ENCODE peak calls at places on chromosomes 13 and 19, in five cellular contexts. One of them, this sample, is unnamed.

GRCh38 chr13:108176685-108177274 is 38.6 kb downstream of the LIG4 start:
- DNase-seq in IMR-90: peak; percentile 22
- DNase-seq in cardiac muscle cell: peak; percentile 42
- DNase-seq in right atrium auricular region: no peak
- DNase-seq in ascending aorta: no peak
- DNase-seq in this sample: no peak

GRCh38 chr19:46076031-46076880 is 35.5 kb upstream of the IGFL4 start:
- DNase-seq in right atrium auricular region: no peak
- DNase-seq in ascending aorta: no peak
- DNase-seq in IMR-90: no peak
- DNase-seq in cardiac muscle cell: no peak
- DNase-seq in this sample: no peak

GRCh38 chr13:70107498-70108271 is at the start of gene ATXN8OS:
- DNase-seq in right atrium auricular region: no peak
- DNase-seq in cardiac muscle cell: peak; percentile 19
- DNase-seq in IMR-90: no peak
- DNase-seq in ascending aorta: no peak
- DNase-seq in this sample: no peak

GRCh38 chr19:48303367-48303766 is 22.0 kb upstream of the EMP3 start:
- DNase-seq in cardiac muscle cell: no peak
- DNase-seq in IMR-90: no peak
- DNase-seq in right atrium auricular region: no peak
- DNase-seq in ascending aorta: no peak
- DNase-seq in this sample: no peak

GRCh38 chr13:79796116-79796515 is 315.2 kb downstream of the NDFIP2 start:
- DNase-seq in cardiac muscle cell: no peak
- DNase-seq in ascending aorta: no peak
- DNase-seq in IMR-90: no peak
- DNase-seq in right atrium auricular region: no peak
- DNase-seq in this sample: no peak

GRCh38 chr19:17775245-17775927 is 19.6 kb upstream of the B3GNT3 start:
- DNase-seq in right atrium auricular region: no peak
- DNase-seq in ascending aorta: no peak
- DNase-seq in IMR-90: peak; percentile 19
- DNase-seq in cardiac muscle cell: peak; percentile 56
- DNase-seq in this sample: no peak

GRCh38 chr13:26971990-26972888 is 199.4 kb downstream of the USP12 start:
- DNase-seq in right atrium auricular region: no peak
- DNase-seq in IMR-90: peak; percentile 20
- DNase-seq in cardiac muscle cell: peak; percentile 51
- DNase-seq in ascending aorta: no peak
- DNase-seq in this sample: no peak

GRCh38 chr19:51272183-51272817 is 21.4 kb downstream of the SIGLECL1 start:
- DNase-seq in right atrium auricular region: peak; percentile 21
- DNase-seq in IMR-90: no peak
- DNase-seq in cardiac muscle cell: no peak
- DNase-seq in ascending aorta: no peak
- DNase-seq in this sample: no peak

GRCh38 chr13:57629821-57630235 is 1.7 kb upstream of the PCDH17 start:
- DNase-seq in IMR-90: peak; percentile 42
- DNase-seq in right atrium auricular region: peak; percentile 93
- DNase-seq in ascending aorta: peak; percentile 87
- DNase-seq in cardiac muscle cell: peak; percentile 97
- DNase-seq in this sample: no peak

GRCh38 chr19:15330801-15331418 is 1.4 kb downstream of the BRD4 start:
- DNase-seq in IMR-90: peak; percentile 89
- DNase-seq in cardiac muscle cell: peak; percentile 19
- DNase-seq in right atrium auricular region: no peak
- DNase-seq in ascending aorta: peak; percentile 76
- DNase-seq in this sample: no peak

GRCh38 chr13:114101831-114102520 is 30.4 kb downstream of the RASA3 start:
- DNase-seq in IMR-90: no peak
- DNase-seq in right atrium auricular region: no peak
- DNase-seq in ascending aorta: peak; percentile 53
- DNase-seq in cardiac muscle cell: no peak
- DNase-seq in this sample: no peak

GRCh38 chr19:50728084-50728737 is 5.0 kb downstream of the CLEC11A start:
- DNase-seq in cardiac muscle cell: peak; percentile 98
- DNase-seq in ascending aorta: peak; percentile 76
- DNase-seq in right atrium auricular region: peak; percentile 71
- DNase-seq in IMR-90: peak; percentile 75
- DNase-seq in this sample: no peak

GRCh38 chr13:71067164-71067815 is 799.7 kb downstream of the DACH1 start:
- DNase-seq in IMR-90: no peak
- DNase-seq in cardiac muscle cell: peak; percentile 2
- DNase-seq in right atrium auricular region: no peak
- DNase-seq in ascending aorta: no peak
- DNase-seq in this sample: no peak

GRCh38 chr19:19145281-19145999 is 7.2 kb upstream of the TMEM161A start:
- DNase-seq in IMR-90: no peak
- DNase-seq in cardiac muscle cell: no peak
- DNase-seq in right atrium auricular region: no peak
- DNase-seq in ascending aorta: no peak
- DNase-seq in this sample: no peak

GRCh38 chr13:62278271-62278670 is 862.6 kb upstream of the PCDH20 start:
- DNase-seq in cardiac muscle cell: no peak
- DNase-seq in ascending aorta: no peak
- DNase-seq in IMR-90: no peak
- DNase-seq in right atrium auricular region: no peak
- DNase-seq in this sample: no peak

GRCh38 chr13:35566340-35566739 is 89.9 kb upstream of the MAB21L1 start:
- DNase-seq in cardiac muscle cell: no peak
- DNase-seq in ascending aorta: no peak
- DNase-seq in IMR-90: no peak
- DNase-seq in right atrium auricular region: no peak
- DNase-seq in this sample: no peak

GRCh38 chr19:23718802-23719201 is 31.8 kb upstream of the ZNF675 start:
- DNase-seq in ascending aorta: no peak
- DNase-seq in right atrium auricular region: no peak
- DNase-seq in IMR-90: no peak
- DNase-seq in cardiac muscle cell: no peak
- DNase-seq in this sample: no peak

GRCh38 chr13:91620670-91621141 is 222.3 kb downstream of the GPC5 start:
- DNase-seq in ascending aorta: no peak
- DNase-seq in cardiac muscle cell: no peak
- DNase-seq in right atrium auricular region: no peak
- DNase-seq in IMR-90: no peak
- DNase-seq in this sample: no peak

GRCh38 chr13:61685683-61686013 is 270.0 kb upstream of the PCDH20 start:
- DNase-seq in IMR-90: no peak
- DNase-seq in ascending aorta: no peak
- DNase-seq in right atrium auricular region: no peak
- DNase-seq in cardiac muscle cell: peak; percentile 61
- DNase-seq in this sample: no peak

GRCh38 chr13:95298971-95299627 is 2.2 kb downstream of the ABCC4 start:
- DNase-seq in right atrium auricular region: no peak
- DNase-seq in ascending aorta: no peak
- DNase-seq in cardiac muscle cell: no peak
- DNase-seq in IMR-90: peak; percentile 94
- DNase-seq in this sample: no peak

GRCh38 chr19:17610384-17610783 is 54.9 kb downstream of the COLGALT1 start:
- DNase-seq in right atrium auricular region: no peak
- DNase-seq in ascending aorta: no peak
- DNase-seq in cardiac muscle cell: no peak
- DNase-seq in IMR-90: peak; percentile 14
- DNase-seq in this sample: no peak

GRCh38 chr19:2695288-2695866 is 7.1 kb downstream of the GNG7 start:
- DNase-seq in cardiac muscle cell: peak; percentile 26
- DNase-seq in ascending aorta: no peak
- DNase-seq in right atrium auricular region: no peak
- DNase-seq in IMR-90: no peak
- DNase-seq in this sample: no peak

GRCh38 chr13:30255696-30256095 is 51.7 kb downstream of the KATNAL1 start:
- DNase-seq in right atrium auricular region: no peak
- DNase-seq in ascending aorta: no peak
- DNase-seq in IMR-90: no peak
- DNase-seq in cardiac muscle cell: no peak
- DNase-seq in this sample: no peak

GRCh38 chr13:29182216-29182615 is 362.1 kb downstream of the MTUS2 start:
- DNase-seq in ascending aorta: no peak
- DNase-seq in right atrium auricular region: no peak
- DNase-seq in cardiac muscle cell: no peak
- DNase-seq in IMR-90: no peak
- DNase-seq in this sample: no peak

GRCh38 chr13:102250448-102250847 is 151.4 kb downstream of the FGF14 start:
- DNase-seq in ascending aorta: no peak
- DNase-seq in cardiac muscle cell: no peak
- DNase-seq in IMR-90: no peak
- DNase-seq in right atrium auricular region: no peak
- DNase-seq in this sample: no peak

GRCh38 chr13:102260256-102260655 is 141.6 kb downstream of the FGF14 start:
- DNase-seq in IMR-90: no peak
- DNase-seq in ascending aorta: no peak
- DNase-seq in cardiac muscle cell: no peak
- DNase-seq in right atrium auricular region: no peak
- DNase-seq in this sample: no peak

GRCh38 chr13:102251817-102252216 is 150.0 kb downstream of the FGF14 start:
- DNase-seq in ascending aorta: no peak
- DNase-seq in right atrium auricular region: no peak
- DNase-seq in IMR-90: no peak
- DNase-seq in cardiac muscle cell: no peak
- DNase-seq in this sample: no peak

GRCh38 chr13:102255409-102255808 is 146.4 kb downstream of the FGF14 start:
- DNase-seq in right atrium auricular region: no peak
- DNase-seq in ascending aorta: no peak
- DNase-seq in cardiac muscle cell: no peak
- DNase-seq in IMR-90: no peak
- DNase-seq in this sample: no peak
- H3K9me3 ChIP-seq in right atrium auricular region: no peaks in the 10 kb centered on the region
- H3K9me3 ChIP-seq in ascending aorta: no peaks in the 10 kb centered on the region
- H3K9me3 ChIP-seq in cardiac muscle cell: no peaks in the 10 kb centered on the region
- H3K9me3 ChIP-seq in IMR-90: no peaks in the 10 kb centered on the region
- H3K9me3 ChIP-seq in this sample: no peaks in the 10 kb centered on the region

GRCh38 chr19:1151037-1151716 is 22.9 kb downstream of the SBNO2 start:
- DNase-seq in ascending aorta: no peak
- DNase-seq in cardiac muscle cell: no peak
- DNase-seq in right atrium auricular region: no peak
- DNase-seq in IMR-90: no peak
- DNase-seq in this sample: no peak
- H3K27ac ChIP-seq in ascending aorta: peak overlapping the region; percentile 81
- H3K27ac ChIP-seq in cardiac muscle cell: no peak overlapping the region
- H3K27ac ChIP-seq in right atrium auricular region: peak overlapping the region; percentile 63
- H3K27ac ChIP-seq in IMR-90: no peak overlapping the region
- H3K27ac ChIP-seq in this sample: peak overlapping the region; percentile 58

DNA sequence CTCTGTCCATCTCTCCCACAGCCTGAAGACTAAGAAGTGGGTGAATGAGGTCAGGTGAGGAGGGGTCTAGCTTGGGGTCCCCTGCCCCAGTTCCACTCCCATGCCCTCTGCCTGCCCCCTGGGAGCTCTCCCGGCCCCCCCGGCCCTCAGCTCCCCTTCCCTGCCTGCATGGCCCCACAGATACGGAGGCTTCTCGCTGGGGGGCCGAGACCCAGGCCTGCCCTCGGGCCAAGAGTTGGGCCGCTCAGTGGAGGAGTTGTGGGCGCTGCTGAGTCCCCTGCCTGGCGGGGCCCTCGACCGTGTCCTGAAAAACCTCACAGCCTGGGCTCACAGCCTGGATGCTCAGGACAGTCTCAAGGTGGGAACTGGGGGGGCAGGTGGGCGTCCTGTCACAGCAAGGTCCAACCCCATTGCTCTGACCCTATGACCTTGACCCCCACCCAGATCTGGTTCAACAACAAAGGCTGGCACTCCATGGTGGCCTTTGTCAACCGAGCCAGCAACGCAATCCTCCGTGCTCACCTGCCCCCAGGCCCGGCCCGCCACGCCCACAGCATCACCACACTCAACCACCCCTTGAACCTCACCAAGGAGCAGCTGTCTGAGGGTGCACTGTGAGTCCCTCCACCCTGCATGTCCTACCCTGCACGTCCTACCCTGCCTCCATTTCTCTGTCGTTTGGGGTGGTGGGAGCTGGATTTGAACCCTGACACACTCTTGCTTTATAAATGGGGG is 10.9 kb upstream of the ARHGAP45 start:
- DNase-seq in right atrium auricular region: no peak
- DNase-seq in cardiac muscle cell: no peak
- DNase-seq in ascending aorta: no peak
- DNase-seq in IMR-90: no peak
- DNase-seq in this sample: no peak
- H3K9me3 ChIP-seq in right atrium auricular region: peaks cover 20% of the 10 kb centered on the region
- H3K9me3 ChIP-seq in cardiac muscle cell: peaks cover 3% of the 10 kb centered on the region
- H3K9me3 ChIP-seq in ascending aorta: peaks cover 33% of the 10 kb centered on the region
- H3K9me3 ChIP-seq in IMR-90: peaks cover 41% of the 10 kb centered on the region
- H3K9me3 ChIP-seq in this sample: peaks cover 30% of the 10 kb centered on the region

GRCh38 chr13:33728271-33729037 is 89.5 kb upstream of the RFC3 start:
- DNase-seq in cardiac muscle cell: no peak
- DNase-seq in right atrium auricular region: peak; percentile 81
- DNase-seq in IMR-90: no peak
- DNase-seq in ascending aorta: peak; percentile 63
- DNase-seq in this sample: no peak
- H3K27ac ChIP-seq in cardiac muscle cell: no peak overlapping the region
- H3K27ac ChIP-seq in right atrium auricular region: peak overlapping the region; percentile 40
- H3K27ac ChIP-seq in IMR-90: no peak overlapping the region
- H3K27ac ChIP-seq in ascending aorta: no peak overlapping the region
- H3K27ac ChIP-seq in this sample: no peak overlapping the region

GRCh38 chr13:106630162-106630561 is 62.2 kb upstream of the ARGLU1 start:
- DNase-seq in right atrium auricular region: no peak
- DNase-seq in ascending aorta: no peak
- DNase-seq in cardiac muscle cell: no peak
- DNase-seq in IMR-90: no peak
- DNase-seq in this sample: no peak

GRCh38 chr13:106630650-106631049 is 62.7 kb upstream of the ARGLU1 start:
- DNase-seq in right atrium auricular region: no peak
- DNase-seq in ascending aorta: no peak
- DNase-seq in IMR-90: no peak
- DNase-seq in cardiac muscle cell: no peak
- DNase-seq in this sample: no peak

GRCh38 chr13:106635616-106636015 is 67.7 kb upstream of the ARGLU1 start:
- DNase-seq in IMR-90: no peak
- DNase-seq in ascending aorta: no peak
- DNase-seq in right atrium auricular region: no peak
- DNase-seq in cardiac muscle cell: no peak
- DNase-seq in this sample: no peak

GRCh38 chr13:106636492-106636891 is 68.6 kb upstream of the ARGLU1 start:
- DNase-seq in ascending aorta: no peak
- DNase-seq in IMR-90: no peak
- DNase-seq in cardiac muscle cell: no peak
- DNase-seq in right atrium auricular region: no peak
- DNase-seq in this sample: no peak

GRCh38 chr13:106633321-106633720 is 65.4 kb upstream of the ARGLU1 start:
- DNase-seq in right atrium auricular region: no peak
- DNase-seq in IMR-90: no peak
- DNase-seq in cardiac muscle cell: no peak
- DNase-seq in ascending aorta: no peak
- DNase-seq in this sample: no peak
- H3K9me3 ChIP-seq in right atrium auricular region: no peaks in the 10 kb centered on the region
- H3K9me3 ChIP-seq in IMR-90: no peaks in the 10 kb centered on the region
- H3K9me3 ChIP-seq in cardiac muscle cell: no peaks in the 10 kb centered on the region
- H3K9me3 ChIP-seq in ascending aorta: no peaks in the 10 kb centered on the region
- H3K9me3 ChIP-seq in this sample: no peaks in the 10 kb centered on the region

GRCh38 chr19:1672769-1673644 is 20.6 kb upstream of the TCF3 start:
- DNase-seq in cardiac muscle cell: no peak
- DNase-seq in ascending aorta: no peak
- DNase-seq in IMR-90: no peak
- DNase-seq in right atrium auricular region: no peak
- DNase-seq in this sample: no peak
- H3K27ac ChIP-seq in cardiac muscle cell: no peak overlapping the region
- H3K27ac ChIP-seq in ascending aorta: no peak overlapping the region
- H3K27ac ChIP-seq in IMR-90: no peak overlapping the region
- H3K27ac ChIP-seq in right atrium auricular region: no peak overlapping the region
- H3K27ac ChIP-seq in this sample: no peak overlapping the region

GRCh38 chr19:38376576-38376975 is 2.2 kb downstream of the PSMD8 start:
- DNase-seq in right atrium auricular region: no peak
- DNase-seq in cardiac muscle cell: no peak
- DNase-seq in ascending aorta: no peak
- DNase-seq in IMR-90: no peak
- DNase-seq in this sample: no peak
- H3K9me3 ChIP-seq in right atrium auricular region: no peaks in the 10 kb centered on the region
- H3K9me3 ChIP-seq in cardiac muscle cell: no peaks in the 10 kb centered on the region
- H3K9me3 ChIP-seq in ascending aorta: no peaks in the 10 kb centered on the region
- H3K9me3 ChIP-seq in IMR-90: no peaks in the 10 kb centered on the region
- H3K9me3 ChIP-seq in this sample: no peaks in the 10 kb centered on the region

This sample was measured in thoracic aorta.